ENCODE peak calls at places on chromosomes 11 and 22, in four cellular contexts. C is left ventricle myocardium inferior, X is lower lobe of right lung, J is H1. O is an unnamed sample.

GRCh38 chr11:113373306-113373705 is 14.3 kb upstream of the ANKK1 start:
- DNase-seq in C (no peak), X (no peak), J (no peak), O (no peak)

GRCh38 chr11:85525711-85526110 is 101.4 kb downstream of the DLG2 start:
- DNase-seq in C (no peak), X (no peak), J (no peak), O (no peak)

GRCh38 chr11:68036717-68037239 is 2.0 kb upstream of the TCIRG1 start:
- DNase-seq in C (peak), X (peak), J (no peak), O (no peak)

GRCh38 chr11:19953909-19954308 is 206.4 kb downstream of the DBX1 start:
- DNase-seq in C (no peak), X (no peak), J (no peak), O (no peak)

GRCh38 chr22:25364281-25364680 is 144.8 kb downstream of the CRYBB2 start:
- DNase-seq in C (no peak), X (peak), J (no peak), O (no peak)

GRCh38 chr11:111765320-111765983 is 737 bp downstream of the PPP2R1B start:
- DNase-seq in C (no peak), X (no peak), J (no peak), O (no peak)

GRCh38 chr11:108206171-108206570 is 16.3 kb downstream of the NPAT start:
- DNase-seq in C (no peak), X (no peak), J (no peak), O (no peak)

GRCh38 chr11:44927174-44927661 is 23.5 kb downstream of the TP53I11 start:
- DNase-seq in C (peak), X (peak), J (peak), O (peak)

GRCh38 chr22:32409977-32410376 is 2.1 kb downstream of the RTCB start:
- DNase-seq in C (no peak), X (no peak), J (no peak), O (no peak)

GRCh38 chr11:7167976-7168740 is 79.4 kb downstream of the RBMXL2 start:
- DNase-seq in C (no peak), X (no peak), J (no peak), O (no peak)
- TF ChIP-seq CTCF in C (no peak), X (no peak), J (no peak), O (no peak)

GRCh38 chr11:72241290-72241781 is 2.6 kb downstream of the PHOX2A start:
- DNase-seq in C (no peak), X (no peak), J (peak), O (no peak)

GRCh38 chr11:72240461-72241289 is 3.3 kb downstream of the PHOX2A start:
- DNase-seq in C (no peak), X (no peak), J (peak), O (no peak)

GRCh38 chr11:72239296-72239848 is 4.6 kb downstream of the PHOX2A start:
- DNase-seq in C (peak), X (peak), J (peak), O (no peak)

GRCh38 chr11:72238492-72239295 is 5.3 kb downstream of the PHOX2A start:
- DNase-seq in C (no peak), X (no peak), J (no peak), O (no peak)

GRCh38 chr11:72239849-72240460 is 4.0 kb downstream of the PHOX2A start:
- DNase-seq in C (peak), X (peak), J (peak), O (no peak)
- TF ChIP-seq CTCF in C (peak), X (no peak), J (no peak), O (no peak)

DNA sequence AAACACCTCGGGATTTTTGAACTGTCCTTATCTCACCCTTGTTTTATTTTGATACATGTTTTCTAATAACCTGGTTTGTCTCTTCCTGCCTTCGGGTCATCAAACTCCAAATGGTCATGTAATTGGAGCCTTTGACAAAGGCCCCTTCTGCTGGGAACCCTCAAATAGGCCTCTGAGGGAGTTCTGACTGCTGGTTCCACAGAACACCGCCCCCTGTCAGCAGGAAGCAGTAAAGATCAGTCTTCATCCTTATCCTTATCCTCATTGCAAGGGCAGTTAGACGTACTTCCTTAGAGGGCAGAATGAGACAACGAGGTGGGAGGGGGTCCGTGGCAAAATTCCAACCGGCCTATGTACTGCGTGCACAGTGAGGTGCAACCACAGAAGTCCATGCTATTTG is 12.1 kb downstream of the TRIM51 start:
- DNase-seq in C (no peak), X (no peak), J (peak), O (no peak)
- TF ChIP-seq CTCF in C (no peak), X (no peak), J (peak), O (no peak)

GRCh38 chr22:39469326-39469680 is 12.5 kb downstream of the MGAT3 start:
- DNase-seq in C (no peak), X (no peak), J (no peak), O (no peak)
- TF ChIP-seq CTCF in C (no peak), X (no peak), J (no peak), O (no peak)

GRCh38 chr11:47616726-47617416 is 22.7 kb upstream of the C1QTNF4 start:
- DNase-seq in C (no peak), X (no peak), J (no peak), O (peak)
- TF ChIP-seq CTCF in C (peak), X (peak), J (peak), O (peak)

GRCh38 chr11:78954261-78954660 is 379.6 kb upstream of the NARS2 start:
- DNase-seq in C (no peak), X (no peak), J (no peak), O (no peak)
- TF ChIP-seq CTCF in C (no peak), X (no peak), J (no peak), O (no peak)

GRCh38 chr11:66868726-66869291 is 11.9 kb downstream of the LRFN4 start:
- DNase-seq in C (no peak), X (peak), J (peak), O (no peak)
- TF ChIP-seq CTCF in C (peak), X (peak), J (no peak), O (no peak)

GRCh38 chr22:27029584-27030130 is 372.3 kb downstream of the MIAT start:
- DNase-seq in C (no peak), X (no peak), J (no peak), O (no peak)

GRCh38 chr22:27028093-27028492 is 370.7 kb downstream of the MIAT start:
- DNase-seq in C (no peak), X (no peak), J (no peak), O (no peak)

GRCh38 chr22:27032121-27032761 is 374.9 kb downstream of the MIAT start:
- DNase-seq in C (no peak), X (no peak), J (peak), O (no peak)
- TF ChIP-seq CTCF in C (peak), X (no peak), J (peak), O (peak)